ENCODE peak calls at places on chromosomes 2 and 18, in six cellular contexts. K, Q, P, D, R and L are unnamed samples. For H3K27me3, the result is how much of the 10 kb centered on the place peaks cover.

GRCh38 chr2:218982312-218983262 is 2.4 kb downstream of the FEV start:
- DNase-seq in K (no peak), R (no peak), D (no peak), P (no peak), Q (no peak), L (no peak)

GRCh38 chr2:218332920-218333645 is 23.6 kb upstream of the CATIP start:
- DNase-seq in R (no peak), P (no peak), D (no peak), Q (no peak), K (no peak), L (no peak)

GRCh38 chr2:164504253-164504652 is 117.0 kb downstream of the GRB14 start:
- DNase-seq in Q (no peak), D (no peak), R (no peak), P (no peak), K (no peak), L (no peak)

GRCh38 chr2:174334781-174335604 is at the start of gene SP9:
- DNase-seq in D (no peak), K (no peak), R (no peak), P (no peak), Q (peak), L (no peak)

GRCh38 chr2:145339646-145340045 is 819.7 kb upstream of the ZEB2 start:
- DNase-seq in K (no peak), D (no peak), Q (no peak), R (no peak), P (no peak), L (no peak)

GRCh38 chr2:183927367-183928355 is 670.7 kb upstream of the ZNF804A start:
- DNase-seq in Q (peak), P (no peak), K (no peak), D (no peak), R (no peak), L (no peak)

GRCh38 chr2:1502891-1503304 is 89.6 kb downstream of the TPO start:
- DNase-seq in K (no peak), Q (no peak), D (no peak), R (no peak), P (no peak), L (peak)

GRCh38 chr2:219119422-219120043 is 41.1 kb downstream of the NHEJ1 start:
- DNase-seq in K (peak), R (peak), Q (peak), D (peak), P (peak), L (no peak)

GRCh38 chr18:36692331-36692730 is 136.5 kb downstream of the TPGS2 start:
- DNase-seq in D (no peak), Q (peak), P (no peak), K (no peak), R (no peak), L (no peak)

GRCh38 chr2:177902395-177903160 is 170.0 kb downstream of the PDE11A start:
- DNase-seq in K (peak), P (no peak), Q (no peak), R (no peak), D (no peak), L (no peak)

GRCh38 chr2:85933753-85934594 is 45.2 kb upstream of the ST3GAL5 start:
- DNase-seq in K (no peak), P (no peak), Q (peak), R (no peak), D (peak), L (no peak)

GRCh38 chr2:136327162-136327852 is 209.4 kb upstream of the CXCR4 start:
- DNase-seq in K (no peak), Q (peak), R (no peak), P (no peak), D (no peak), L (no peak)

GRCh38 chr2:233844064-233844807 is 10.1 kb downstream of the HJURP start:
- DNase-seq in R (no peak), Q (no peak), D (no peak), K (peak), P (no peak), L (no peak)

GRCh38 chr2:218033590-218034496 is 31.0 kb upstream of the TNS1 start:
- DNase-seq in R (no peak), P (no peak), Q (no peak), D (peak), K (no peak), L (peak)

GRCh38 chr2:230307485-230307884 is 19.5 kb upstream of the SP140L start:
- DNase-seq in R (no peak), K (no peak), P (no peak), Q (no peak), D (no peak), L (no peak)

GRCh38 chr2:1548910-1549673 is 135.8 kb downstream of the TPO start:
- DNase-seq in K (no peak), P (no peak), R (no peak), Q (peak), D (no peak), L (no peak)

GRCh38 chr2:175187378-175187777 is 5.9 kb upstream of the ATP5MC3 start:
- DNase-seq in R (no peak), K (no peak), P (no peak), D (no peak), Q (peak), L (no peak)

GRCh38 chr2:152486048-152486736 is 151.2 kb downstream of the FMNL2 start:
- DNase-seq in R (no peak), D (no peak), P (no peak), Q (no peak), K (no peak), L (no peak)

GRCh38 chr18:25176516-25177042 is 175.4 kb downstream of the ZNF521 start:
- DNase-seq in R (no peak), Q (no peak), D (no peak), K (no peak), P (no peak), L (peak)

GRCh38 chr18:54416459-54416858 is 58.8 kb downstream of the C18orf54 start:
- DNase-seq in P (no peak), D (no peak), R (no peak), K (no peak), Q (peak), L (no peak)

GRCh38 chr2:16507655-16508054 is 158.0 kb downstream of the CYRIA start:
- DNase-seq in Q (no peak), P (no peak), R (no peak), D (no peak), K (no peak), L (no peak)

GRCh38 chr2:24382363-24383021 is 22.2 kb upstream of the ITSN2 start:
- DNase-seq in K (peak), R (peak), D (peak), Q (peak), P (no peak), L (peak)

GRCh38 chr2:100106460-100106859 is 35.9 kb downstream of the AFF3 start:
- DNase-seq in K (no peak), R (no peak), Q (peak), P (no peak), D (no peak), L (no peak)

GRCh38 chr2:191245046-191245868 is at the start of gene MYO1B:
- DNase-seq in R (peak), Q (peak), D (no peak), P (peak), K (peak), L (peak)

GRCh38 chr2:214069254-214069653 is 341.6 kb upstream of the VWC2L start:
- DNase-seq in R (peak), K (no peak), D (peak), P (no peak), Q (peak), L (no peak)

GRCh38 chr2:156803243-156803642 is 367.1 kb downstream of the GPD2 start:
- DNase-seq in D (no peak), R (no peak), P (no peak), Q (no peak), K (no peak), L (peak)

GRCh38 chr2:43142921-43143438 is 83.4 kb downstream of the ZFP36L2 start:
- DNase-seq in K (no peak), R (peak), D (no peak), P (no peak), Q (no peak), L (peak)

GRCh38 chr2:178227187-178227586 is 32.9 kb downstream of the OSBPL6 start:
- DNase-seq in K (no peak), R (no peak), D (no peak), P (no peak), Q (peak), L (no peak)

GRCh38 chr18:63439334-63439733 is 17.1 kb upstream of the VPS4B start:
- DNase-seq in P (peak), R (peak), D (peak), Q (peak), K (peak), L (no peak)

GRCh38 chr2:119548516-119549120 is 4.4 kb downstream of the CFAP221 start:
- DNase-seq in D (no peak), Q (no peak), P (no peak), K (no peak), R (no peak), L (no peak)

GRCh38 chr2:189824694-189825396 is 40.6 kb downstream of the PMS1 start:
- DNase-seq in K (no peak), Q (peak), P (no peak), R (no peak), D (no peak), L (no peak)

GRCh38 chr2:157480182-157480961 is 36.5 kb upstream of the CYTIP start:
- DNase-seq in K (peak), P (no peak), D (peak), R (no peak), Q (peak), L (peak)

GRCh38 chr2:46914578-46915230 is 902 bp downstream of the MCFD2 start:
- DNase-seq in D (no peak), K (no peak), R (no peak), P (no peak), Q (no peak), L (no peak)

GRCh38 chr18:73646772-73647171 is 500.9 kb downstream of the FBXO15 start:
- DNase-seq in Q (peak), D (no peak), R (no peak), K (no peak), P (no peak), L (no peak)

GRCh38 chr2:157150747-157151146 is 106.8 kb upstream of the GALNT5 start:
- DNase-seq in Q (peak), K (no peak), R (no peak), D (no peak), P (no peak), L (no peak)

GRCh38 chr2:29921560-29921915 is at the start of gene ALK:
- DNase-seq in Q (peak), K (peak), R (no peak), P (peak), D (peak), L (peak)
- H3K27me3 ChIP-seq in Q (under half), K (under half), R (under half), P (half or more), D (under half), L (under half)

GRCh38 chr18:45900623-45901022 is 66.5 kb downstream of the EPG5 start:
- DNase-seq in K (no peak), D (no peak), P (no peak), R (no peak), Q (no peak), L (no peak)

GRCh38 chr18:45896452-45896851 is 70.7 kb downstream of the EPG5 start:
- DNase-seq in P (no peak), K (no peak), D (no peak), R (no peak), Q (no peak), L (no peak)

GRCh38 chr18:45894818-45895217 is 69.3 kb downstream of the SIGLEC15 start:
- DNase-seq in K (no peak), Q (no peak), R (no peak), P (no peak), D (no peak), L (no peak)

GRCh38 chr18:45895339-45895738 is 69.9 kb downstream of the SIGLEC15 start:
- DNase-seq in P (no peak), R (no peak), K (no peak), Q (no peak), D (no peak), L (no peak)

DNA sequence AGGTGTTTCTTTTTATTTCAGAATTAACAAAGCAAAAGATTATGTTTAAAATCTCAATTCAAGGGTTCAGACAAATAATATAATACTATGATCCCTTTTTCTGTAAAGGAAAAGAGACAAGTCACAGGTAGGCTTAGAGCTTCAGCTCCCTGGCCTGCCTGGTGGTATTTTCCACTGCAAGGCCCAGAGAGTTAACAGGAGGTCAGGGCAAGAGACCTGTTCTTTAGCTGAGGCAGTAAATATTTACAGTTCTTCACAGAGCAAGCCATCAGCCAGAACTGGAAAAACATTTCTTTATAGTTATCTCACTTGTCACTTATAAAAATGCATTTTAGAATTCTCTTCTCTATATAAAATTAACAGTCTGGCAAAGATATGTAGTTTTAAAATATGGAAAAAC is 70.1 kb downstream of the EPG5 start:
- DNase-seq in Q (no peak), K (no peak), R (no peak), D (no peak), P (no peak), L (no peak)
- H3K4me3 ChIP-seq in Q (no peak), K (no peak), R (no peak), D (no peak), P (no peak), L (no peak)

GRCh38 chr18:35343488-35343935 is 708 bp downstream of the ZNF24 start:
- DNase-seq in P (no peak), K (no peak), Q (no peak), R (no peak), D (no peak), L (no peak)

GRCh38 chr18:35345950-35346349 is 1.7 kb upstream of the ZNF24 start:
- DNase-seq in Q (no peak), R (no peak), P (no peak), K (no peak), D (no peak), L (no peak)

GRCh38 chr18:35345460-35345921 is 1.3 kb upstream of the ZNF24 start:
- DNase-seq in D (peak), Q (no peak), K (no peak), P (peak), R (no peak), L (no peak)

GRCh38 chr18:35344736-35345459 is 678 bp upstream of the ZNF24 start:
- DNase-seq in R (no peak), K (no peak), D (peak), Q (no peak), P (no peak), L (no peak)

DNA sequence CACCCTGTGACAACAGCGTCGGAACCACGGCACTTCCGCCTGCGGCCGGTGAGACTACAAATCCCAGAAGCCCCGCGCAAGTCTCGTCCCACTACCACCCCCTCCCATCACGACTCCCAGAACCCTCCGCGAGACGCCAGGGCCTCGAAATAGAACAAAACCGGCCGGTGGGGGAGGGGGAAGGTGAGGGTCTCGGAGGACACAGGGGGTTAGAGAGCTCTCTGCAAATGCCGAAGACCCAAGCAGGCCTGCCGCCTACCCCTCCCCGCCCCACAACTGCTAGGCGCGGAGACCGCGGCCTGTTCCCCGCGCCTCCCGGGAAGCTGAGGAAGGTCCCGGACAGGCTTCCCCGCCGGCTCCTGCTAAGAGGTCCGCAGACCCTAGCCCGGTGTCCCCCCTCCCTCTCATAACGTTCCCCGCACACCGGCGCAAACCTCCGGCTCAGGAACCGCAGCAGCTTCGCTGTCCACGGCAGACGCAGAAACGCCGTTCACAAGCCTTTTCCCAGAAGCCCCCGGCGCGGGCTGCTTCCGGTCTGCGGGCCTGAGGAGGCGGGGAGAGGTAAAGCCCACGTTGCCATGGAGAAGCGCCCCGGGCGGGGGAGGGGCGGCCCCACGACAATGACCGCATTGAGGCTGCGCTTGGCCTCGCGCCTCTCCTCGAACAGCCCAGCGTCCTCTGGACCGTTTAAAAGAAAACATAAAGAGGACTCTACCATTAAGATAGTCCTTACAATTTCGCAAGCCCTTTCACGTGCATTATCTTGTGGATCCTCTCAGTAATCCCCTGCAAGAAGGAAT is at the start of gene ZNF24:
- DNase-seq in D (peak), R (peak), K (peak), Q (peak), P (peak), L (peak)
- TF ChIP-seq POLR2A in D (peak), R (no peak), K (peak), Q (peak), P (peak), L (peak)

DNA sequence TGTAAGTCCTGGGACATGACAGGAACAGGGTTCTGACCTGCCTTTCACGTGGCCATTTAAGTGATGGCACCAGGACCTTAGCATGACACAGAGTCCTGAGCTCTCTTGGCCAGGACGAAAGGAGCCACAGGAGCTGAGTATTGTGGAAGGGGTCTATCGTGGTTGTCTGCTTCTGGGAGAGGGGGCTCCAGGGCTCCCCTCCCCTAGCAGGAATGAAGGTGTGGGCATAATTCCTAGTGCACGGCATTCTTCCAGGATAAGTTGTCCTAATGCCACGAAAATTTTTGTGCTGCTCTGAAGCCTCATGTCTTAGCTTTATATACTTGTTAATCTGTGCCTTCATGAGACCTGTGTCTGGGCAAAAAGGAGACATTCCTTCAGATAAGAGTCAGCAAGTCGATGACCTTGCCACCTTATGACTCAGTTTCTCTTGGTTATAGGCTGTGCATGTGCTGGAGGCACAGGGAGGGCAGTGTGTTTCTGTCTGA is 17.1 kb downstream of the GATA6 start:
- DNase-seq in D (peak), K (no peak), P (no peak), Q (no peak), R (no peak), L (no peak)
- H3K27me3 ChIP-seq in D (under half), K (under half), P (under half), Q (under half), R (under half), L (under half)

DNA sequence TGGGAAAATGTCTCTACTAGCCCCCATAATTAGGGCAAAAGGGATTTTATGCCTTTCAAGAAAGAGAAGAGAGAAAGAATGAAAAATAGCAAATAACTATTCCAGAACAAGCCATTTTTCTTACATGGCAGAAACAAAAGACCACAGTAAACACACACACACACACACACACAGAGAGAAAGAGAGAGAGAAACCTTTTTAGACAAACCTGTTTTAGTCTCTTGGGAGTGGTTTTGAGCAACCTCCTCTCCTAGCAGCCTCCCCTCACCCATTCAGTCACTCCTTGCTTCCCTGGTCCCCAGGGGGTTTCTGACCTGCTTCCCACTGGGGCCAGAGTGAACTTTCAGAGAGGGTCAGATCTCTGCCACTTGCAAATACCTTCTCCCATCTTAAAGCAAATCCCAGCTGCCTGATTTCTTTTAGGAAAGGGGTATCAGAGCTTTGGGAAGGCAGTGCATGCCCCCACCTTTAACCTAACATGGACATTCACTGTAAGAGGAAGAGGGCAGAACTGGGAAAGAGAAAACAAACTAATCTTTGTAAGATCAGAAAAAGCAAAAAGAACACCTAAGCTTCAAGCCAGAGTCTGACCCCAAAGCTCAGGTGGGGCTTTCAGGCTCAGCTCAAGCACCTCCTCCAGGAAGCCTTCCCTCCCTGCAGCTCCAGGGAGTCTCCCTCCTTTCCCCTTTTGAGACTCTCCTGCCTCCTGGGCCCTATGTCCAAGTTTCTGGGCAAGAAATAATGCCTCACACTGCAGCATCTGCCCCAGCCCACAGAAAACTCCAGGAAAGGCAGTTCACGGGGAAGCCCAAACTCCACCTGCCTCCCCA is 2.8 kb downstream of the SDC1 start:
- DNase-seq in Q (no peak), D (no peak), P (no peak), R (no peak), K (no peak), L (no peak)
- H3K4me3 ChIP-seq in Q (no peak), D (no peak), P (peak), R (no peak), K (no peak), L (peak)